ENCODE peak calls at places on chromosomes 4 and X, in ten cellular contexts. C is GM23248; R is transverse colon; Y is aorta; M is upper lobe of right lung; I is OCI-LY7; E is fibroblast of lung; D is CD8-positive, alpha-beta T cell; Q is mucosa of descending colon; L is cardiac muscle cell. Z is an unnamed sample.

GRCh38 chr4:181737744-181738143 is 505.5 kb upstream of the TENM3 start:
- DNase-seq in C (no peak), R (no peak), Y (no peak), M (no peak), I (no peak), E (peak; percentile 10), D (no peak), Q (no peak), L (peak; percentile 21), Z (no peak)

GRCh38 chr4:82733636-82734035 is 65.0 kb downstream of the SCD5 start:
- DNase-seq in C (peak; percentile 61), R (no peak), Y (no peak), M (no peak), I (no peak), E (peak; percentile 72), D (no peak), Q (no peak), L (peak; percentile 34), Z (no peak)

GRCh38 chr4:13627185-13627605 is 330 bp downstream of the BOD1L1 start:
- DNase-seq in C (no peak), R (peak; percentile 14), Y (peak; percentile 58), M (peak; percentile 69), I (peak; percentile 55), E (peak; percentile 11), D (peak; percentile 43), Q (peak; percentile 67), L (no peak), Z (no peak)

GRCh38 chr4:165398570-165398969 is 19.8 kb downstream of the CPE start:
- DNase-seq in C (peak; percentile 19), R (no peak), Y (no peak), M (no peak), I (peak; percentile 4), E (peak; percentile 42), D (no peak), Q (no peak), L (peak; percentile 43), Z (peak; percentile 78)

GRCh38 chr4:31088600-31089230 is 368.5 kb downstream of the PCDH7 start:
- DNase-seq in C (no peak), R (no peak), Y (no peak), M (no peak), I (no peak), E (peak; percentile 90), D (no peak), Q (no peak), L (peak; percentile 68), Z (no peak)

GRCh38 chrX:84453351-84454246 is 48.7 kb downstream of the HDX start:
- DNase-seq in C (no peak), R (no peak), Y (no peak), M (no peak), I (no peak), E (no peak), D (no peak), Q (peak; percentile 11), L (no peak), Z (no peak)

GRCh38 chr4:147103403-147103946 is 157.8 kb upstream of the TTC29 start:
- DNase-seq in C (peak; percentile 99), R (no peak), Y (peak; percentile 88), M (no peak), I (no peak), E (peak; percentile 99), D (no peak), Q (no peak), L (peak; percentile 90), Z (no peak)

GRCh38 chrX:84974803-84975202 is 28.9 kb upstream of the APOOL start:
- DNase-seq in C (no peak), R (no peak), Y (no peak), M (no peak), I (no peak), E (no peak), D (no peak), Q (no peak), L (no peak), Z (no peak)

GRCh38 chr4:54930226-54930625 is 195.2 kb downstream of the KDR start:
- DNase-seq in C (peak; percentile 62), R (no peak), Y (no peak), M (no peak), I (no peak), E (no peak), D (no peak), Q (no peak), L (peak; percentile 77), Z (no peak)

GRCh38 chr4:105871997-105872396 is 23.3 kb upstream of the NPNT start:
- DNase-seq in C (no peak), R (no peak), Y (no peak), M (no peak), I (no peak), E (no peak), D (no peak), Q (no peak), L (no peak), Z (no peak)

GRCh38 chr4:112885897-112886296 is 163.6 kb upstream of the ANK2 start:
- DNase-seq in C (no peak), R (no peak), Y (no peak), M (no peak), I (no peak), E (no peak), D (no peak), Q (no peak), L (no peak), Z (no peak)

GRCh38 chr4:139749313-139749712 is 83.7 kb downstream of the MGST2 start:
- DNase-seq in C (no peak), R (no peak), Y (no peak), M (no peak), I (no peak), E (no peak), D (no peak), Q (no peak), L (no peak), Z (no peak)

GRCh38 chr4:105714071-105714521 is 5.5 kb downstream of the GSTCD start:
- DNase-seq in C (peak; percentile 39), R (no peak), Y (no peak), M (no peak), I (peak; percentile 52), E (peak; percentile 25), D (no peak), Q (no peak), L (peak; percentile 6), Z (no peak)

GRCh38 chr4:151048913-151049312 is 33.8 kb upstream of the LRBA start:
- DNase-seq in C (no peak), R (no peak), Y (no peak), M (no peak), I (no peak), E (no peak), D (no peak), Q (no peak), L (no peak), Z (no peak)
- H3K4me3 ChIP-seq in C (no peak overlapping the region), R (no peak overlapping the region), Y (no peak overlapping the region), M (no peak overlapping the region), I (no peak overlapping the region), E (no peak overlapping the region), D (no peak overlapping the region), Q (no peak overlapping the region), L (no peak overlapping the region), Z (no peak overlapping the region)

GRCh38 chrX:82677281-82677680 is 830.8 kb upstream of the POU3F4 start:
- DNase-seq in C (no peak), R (no peak), Y (no peak), M (no peak), I (no peak), E (peak; percentile 6), D (no peak), Q (no peak), L (no peak), Z (no peak)
- H3K9me3 ChIP-seq in C (no peaks in the 10 kb centered on the region), R (no peaks in the 10 kb centered on the region), Y (no peaks in the 10 kb centered on the region), M (no peaks in the 10 kb centered on the region), I (no peaks in the 10 kb centered on the region), E (no peaks in the 10 kb centered on the region), D (no peaks in the 10 kb centered on the region), Q (no peaks in the 10 kb centered on the region), L (no peaks in the 10 kb centered on the region), Z (no peaks in the 10 kb centered on the region)

GRCh38 chr4:6910340-6910959 is 824 bp downstream of the TBC1D14 start:
- DNase-seq in C (peak; percentile 36), R (peak; percentile 37), Y (peak; percentile 66), M (no peak), I (no peak), E (no peak), D (no peak), Q (peak; percentile 64), L (no peak), Z (peak; percentile 60)

GRCh38 chr4:6909113-6909969 is at the start of gene TBC1D14:
- DNase-seq in C (peak; percentile 92), R (peak; percentile 91), Y (peak; percentile 93), M (peak; percentile 96), I (peak; percentile 89), E (peak; percentile 85), D (peak; percentile 86), Q (peak; percentile 93), L (peak; percentile 89), Z (peak; percentile 70)

GRCh38 chr4:6908397-6909112 is 1.1 kb upstream of the TBC1D14 start:
- DNase-seq in C (peak; percentile 79), R (no peak), Y (peak; percentile 43), M (no peak), I (no peak), E (no peak), D (no peak), Q (peak; percentile 54), L (peak; percentile 69), Z (no peak)

GRCh38 chr4:6910960-6911874 is 1.6 kb downstream of the TBC1D14 start:
- DNase-seq in C (no peak), R (no peak), Y (no peak), M (no peak), I (peak; percentile 36), E (no peak), D (no peak), Q (peak; percentile 45), L (no peak), Z (no peak)

GRCh38 chr4:6909970-6910339 is 329 bp downstream of the TBC1D14 start:
- DNase-seq in C (peak; percentile 60), R (peak; percentile 39), Y (no peak), M (peak; percentile 84), I (no peak), E (no peak), D (peak; percentile 47), Q (peak; percentile 76), L (no peak), Z (no peak)
- H3K4me1 ChIP-seq in C (peaks cover 9% of the 10 kb centered on the region), R (peaks cover 37% of the 10 kb centered on the region), Y (no peaks in the 10 kb centered on the region), M (peaks cover 21% of the 10 kb centered on the region), I (peaks cover 39% of the 10 kb centered on the region), E (peaks cover 8% of the 10 kb centered on the region), D (peaks cover 37% of the 10 kb centered on the region), Q (peaks cover 24% of the 10 kb centered on the region), L (peaks cover 20% of the 10 kb centered on the region), Z (peaks cover 16% of the 10 kb centered on the region)

GRCh38 chr4:107989162-107989536 is 540 bp upstream of the HADH start:
- DNase-seq in C (no peak), R (no peak), Y (no peak), M (no peak), I (no peak), E (no peak), D (no peak), Q (no peak), L (no peak), Z (no peak)

GRCh38 chr4:107987916-107988762 is 1.6 kb upstream of the HADH start:
- DNase-seq in C (no peak), R (no peak), Y (no peak), M (no peak), I (no peak), E (no peak), D (no peak), Q (no peak), L (no peak), Z (no peak)

GRCh38 chr4:107991945-107992625 is 2.4 kb downstream of the HADH start:
- DNase-seq in C (peak; percentile 31), R (no peak), Y (no peak), M (no peak), I (peak; percentile 9), E (peak; percentile 69), D (no peak), Q (no peak), L (peak; percentile 90), Z (no peak)

GRCh38 chr4:107989537-107990386 is at the start of gene HADH:
- DNase-seq in C (peak; percentile 98), R (peak; percentile 96), Y (peak; percentile 95), M (peak; percentile 96), I (peak; percentile 96), E (peak; percentile 87), D (peak; percentile 94), Q (peak; percentile 96), L (peak; percentile 94), Z (peak; percentile 87)

GRCh38 chr4:107988763-107989035 is 990 bp upstream of the HADH start:
- DNase-seq in C (no peak), R (peak; percentile 17), Y (no peak), M (no peak), I (no peak), E (no peak), D (no peak), Q (no peak), L (no peak), Z (no peak)
- H3K4me3 ChIP-seq in C (no peak overlapping the region), R (no peak overlapping the region), Y (peak overlapping the region; percentile 61), M (no peak overlapping the region), I (peak overlapping the region; percentile 99), E (no peak overlapping the region), D (no peak overlapping the region), Q (no peak overlapping the region), L (no peak overlapping the region), Z (no peak overlapping the region)

Z was measured in HAP-1.